ENCODE peak calls at places on chromosomes 4 and X, in seven cellular contexts. O is GM06990, U is heart left ventricle, M is cardiac muscle cell, J is HFF-Myc, N is sigmoid colon, T is GM13976. Q is an unnamed sample.

GRCh38 chr4:145289403-145290076 is 109.2 kb upstream of the OTUD4 start:
- DNase-seq in O (no peak), U (no peak), M (peak), J (no peak), N (no peak), T (no peak), Q (no peak)

GRCh38 chr4:82643994-82644730 is 82.4 kb upstream of the TMEM150C start:
- DNase-seq in O (no peak), U (no peak), M (peak), J (peak), N (no peak), T (no peak), Q (no peak)

GRCh38 chrX:54357414-54358377 is at the start of gene WNK3:
- DNase-seq in O (peak), U (peak), M (peak), J (no peak), N (peak), T (peak), Q (peak)

GRCh38 chr4:4858527-4858926 is 938 bp upstream of the MSX1 start:
- DNase-seq in O (no peak), U (no peak), M (no peak), J (no peak), N (no peak), T (no peak), Q (peak)

GRCh38 chr4:165096776-165097175 is 15.9 kb downstream of the TMEM192 start:
- DNase-seq in O (no peak), U (no peak), M (peak), J (no peak), N (no peak), T (peak), Q (peak)

GRCh38 chr4:123785515-123785914 is 388.9 kb downstream of the SPRY1 start:
- DNase-seq in O (no peak), U (peak), M (peak), J (peak), N (peak), T (no peak), Q (no peak)

GRCh38 chrX:154371771-154372300 is 2.6 kb downstream of the FLNA start:
- DNase-seq in O (no peak), U (no peak), M (no peak), J (no peak), N (no peak), T (no peak), Q (no peak)

GRCh38 chr4:145557720-145558119 is 61.5 kb upstream of the MMAA start:
- DNase-seq in O (no peak), U (no peak), M (peak), J (peak), N (peak), T (peak), Q (peak)

GRCh38 chr4:15349426-15349825 is 78.4 kb upstream of the C1QTNF7 start:
- DNase-seq in O (no peak), U (no peak), M (peak), J (no peak), N (no peak), T (no peak), Q (no peak)

GRCh38 chr4:8516061-8516573 is 64.1 kb upstream of the GPR78 start:
- DNase-seq in O (no peak), U (peak), M (no peak), J (no peak), N (peak), T (no peak), Q (no peak)

GRCh38 chrX:112081781-112082482 is 644 bp downstream of the TRPC5 start:
- DNase-seq in O (no peak), U (no peak), M (no peak), J (no peak), N (no peak), T (no peak), Q (no peak)

GRCh38 chr4:188032170-188032569 is 36.6 kb downstream of the ZFP42 start:
- DNase-seq in O (no peak), U (no peak), M (no peak), J (no peak), N (no peak), T (no peak), Q (no peak)

GRCh38 chr4:38109896-38110295 is 149.7 kb downstream of the PTTG2 start:
- DNase-seq in O (no peak), U (no peak), M (no peak), J (no peak), N (no peak), T (no peak), Q (no peak)

DNA sequence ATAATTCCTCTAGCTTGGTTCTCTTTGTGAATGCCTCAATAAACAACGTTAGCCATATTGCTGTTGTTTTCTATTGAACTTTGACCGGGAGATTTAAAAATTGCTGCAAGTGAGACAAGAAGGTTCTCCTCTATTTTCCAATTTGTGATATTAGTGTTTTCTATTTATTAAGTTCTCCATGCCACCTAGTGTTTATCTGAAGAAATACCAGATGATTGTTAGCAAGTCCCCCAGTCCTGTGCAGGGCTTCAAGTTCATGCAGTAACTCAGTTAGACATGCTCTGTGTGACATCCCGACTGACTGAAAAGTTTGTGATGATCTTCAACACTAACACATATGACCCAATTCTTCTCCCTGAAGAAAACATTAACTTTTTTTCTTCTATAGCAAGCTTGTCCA is 31.5 kb upstream of the TFDP3 start:
- DNase-seq in O (no peak), U (no peak), M (peak), J (no peak), N (no peak), T (no peak), Q (no peak)
- TF ChIP-seq CTCF in O (no peak), U (no peak), M (no peak), J (no peak), N (no peak), T (no peak), Q (no peak)

DNA sequence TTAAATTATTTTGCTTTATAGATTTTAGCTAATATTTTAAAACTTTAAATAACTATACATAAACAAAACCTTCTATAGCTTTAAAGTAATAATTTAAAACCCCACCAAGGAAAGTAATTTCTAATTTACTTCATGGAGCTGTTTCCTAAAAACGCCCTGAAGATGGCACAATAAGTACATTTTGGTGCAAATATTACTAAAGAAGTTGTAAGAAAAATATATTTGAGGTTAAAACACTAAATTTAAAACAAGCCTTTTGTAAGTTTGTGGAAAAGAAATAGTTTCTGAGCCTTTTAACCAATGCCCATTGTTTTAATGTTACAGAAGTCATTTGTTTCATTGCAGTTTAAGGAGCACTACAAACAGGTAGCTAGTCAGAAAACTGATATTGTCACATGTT is 137.4 kb upstream of the AGA start:
- DNase-seq in O (no peak), U (no peak), M (peak), J (no peak), N (no peak), T (no peak), Q (no peak)
- TF ChIP-seq CTCF in O (no peak), U (no peak), M (peak), J (no peak), N (no peak), T (peak), Q (no peak)

GRCh38 chr4:152369903-152370296 is 166.0 kb downstream of the FBXW7 start:
- DNase-seq in O (no peak), U (no peak), M (no peak), J (no peak), N (no peak), T (no peak), Q (no peak)
- TF ChIP-seq CTCF in O (no peak), U (peak), M (peak), J (no peak), N (no peak), T (no peak), Q (no peak)

GRCh38 chrX:42102586-42103282 is 179.4 kb upstream of the CASK start:
- DNase-seq in O (no peak), U (no peak), M (peak), J (no peak), N (no peak), T (no peak), Q (no peak)
- TF ChIP-seq CTCF in O (no peak), U (no peak), M (peak), J (no peak), N (no peak), T (no peak), Q (no peak)

DNA sequence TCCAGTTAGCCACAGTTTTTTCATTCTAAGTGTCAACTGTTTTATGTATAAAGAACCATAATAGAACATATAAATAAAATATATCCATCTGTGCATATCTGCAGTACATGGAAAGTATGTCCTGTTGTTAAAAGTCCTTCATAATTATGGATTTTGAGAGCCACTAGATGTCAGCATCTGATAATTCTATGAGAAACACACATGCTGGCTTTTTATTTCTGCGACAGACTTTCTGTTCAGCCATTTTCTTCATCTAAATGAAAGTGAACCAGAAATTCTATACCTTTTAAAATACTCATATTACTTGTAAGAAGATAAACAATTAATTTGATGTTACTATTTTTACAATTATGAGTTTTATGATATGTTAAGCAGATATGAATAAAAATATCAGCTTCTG is 251.4 kb downstream of the GPM6A start:
- DNase-seq in O (peak), U (no peak), M (no peak), J (no peak), N (no peak), T (peak), Q (no peak)
- TF ChIP-seq CTCF in O (no peak), U (peak), M (no peak), J (no peak), N (no peak), T (peak), Q (no peak)